ENCODE peak calls at places on chromosomes 7 and 10, in four cellular contexts. H, S, X and A are unnamed samples. For H3K36me3 and H3K4me1, the result is how much of the 10 kb centered on the place peaks cover.

GRCh38 chr10:15201589-15202300 is 33.3 kb upstream of the NMT2 start:
- DNase-seq in X (no peak), H (peak), S (no peak), A (no peak)

GRCh38 chr7:102080371-102081243 is 206.1 kb upstream of the SH2B2 start:
- DNase-seq in H (no peak), S (no peak), X (no peak), A (peak)

GRCh38 chr7:56078196-56078595 is 14.1 kb downstream of the SUMF2 start:
- DNase-seq in H (no peak), X (no peak), S (no peak), A (no peak)

GRCh38 chr7:89757910-89758309 is 396.4 kb upstream of the STEAP1 start:
- DNase-seq in X (no peak), S (no peak), H (no peak), A (no peak)

GRCh38 chr10:15742831-15743230 is 23.1 kb upstream of the ITGA8 start:
- DNase-seq in S (no peak), H (no peak), X (no peak), A (no peak)

GRCh38 chr10:71587941-71588573 is 131.5 kb downstream of the C10orf105 start:
- DNase-seq in X (no peak), H (no peak), S (no peak), A (no peak)

GRCh38 chr10:25725917-25726716 is 207.9 kb upstream of the MYO3A start:
- DNase-seq in X (peak), H (peak), S (no peak), A (no peak)

GRCh38 chr7:17406756-17407155 is 108.3 kb downstream of the AHR start:
- DNase-seq in S (no peak), X (no peak), H (no peak), A (no peak)

GRCh38 chr7:55075464-55075971 is 56.7 kb downstream of the EGFR start:
- DNase-seq in H (no peak), S (no peak), X (no peak), A (peak)

GRCh38 chr10:24444337-24444736 is 235.4 kb downstream of the KIAA1217 start:
- DNase-seq in X (no peak), S (no peak), H (no peak), A (no peak)

GRCh38 chr10:95536017-95536416 is 25.2 kb downstream of the SORBS1 start:
- DNase-seq in H (no peak), X (no peak), S (no peak), A (no peak)

GRCh38 chr10:129864601-129865126 is 99.4 kb downstream of the EBF3 start:
- DNase-seq in S (no peak), H (no peak), X (no peak), A (no peak)

GRCh38 chr7:41503438-41503837 is 199.5 kb downstream of the INHBA start:
- DNase-seq in X (no peak), S (no peak), H (no peak), A (no peak)

GRCh38 chr7:70480913-70481579 is 650.9 kb upstream of the GALNT17 start:
- DNase-seq in S (no peak), X (no peak), H (no peak), A (no peak)

GRCh38 chr10:101467286-101467770 is 113.4 kb downstream of the BTRC start:
- DNase-seq in H (peak), X (peak), S (no peak), A (no peak)

GRCh38 chr10:72075184-72076115 is 12.9 kb downstream of the SPOCK2 start:
- DNase-seq in S (no peak), X (no peak), H (no peak), A (no peak)

GRCh38 chr7:151832138-151832537 is 44.8 kb downstream of the PRKAG2 start:
- DNase-seq in H (no peak), S (no peak), X (no peak), A (no peak)

GRCh38 chr7:101900103-101900502 is 82.7 kb downstream of the CUX1 start:
- DNase-seq in X (peak), S (no peak), H (no peak), A (no peak)

GRCh38 chr10:104253106-104253505 is 1.6 kb upstream of the GSTO1 start:
- DNase-seq in H (no peak), X (no peak), S (no peak), A (no peak)

GRCh38 chr7:102469972-102470825 is 5.4 kb downstream of the LRWD1 start:
- DNase-seq in S (peak), X (no peak), H (no peak), A (peak)

GRCh38 chr7:155749578-155749977 is 62.7 kb downstream of the SHH start:
- DNase-seq in X (no peak), H (no peak), S (no peak), A (no peak)
- H3K36me3 ChIP-seq in X (under half), H (under half), S (under half), A (under half)

DNA sequence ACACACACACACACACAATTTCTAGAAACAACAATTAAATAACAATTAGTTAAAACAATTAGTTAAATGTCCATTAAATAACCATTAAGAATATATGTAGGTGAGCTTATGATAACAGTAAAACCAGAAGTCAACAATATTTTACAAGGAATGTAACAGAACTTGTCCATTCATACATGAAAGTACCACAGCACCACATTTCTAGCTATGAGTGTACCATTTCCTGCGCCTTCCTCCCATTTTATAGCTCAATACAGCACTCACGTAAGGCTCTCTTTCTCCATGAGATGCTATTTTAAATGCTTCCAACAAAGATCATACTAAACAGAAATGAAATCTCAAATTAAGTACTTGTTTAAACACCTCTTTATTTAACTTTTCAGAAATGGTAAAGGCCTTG is 367.3 kb upstream of the ZWINT start:
- DNase-seq in X (no peak), H (no peak), S (no peak), A (no peak)
- TF ChIP-seq POLR2AphosphoS5 in X (no peak), H (no peak), S (no peak), A (no peak)

DNA sequence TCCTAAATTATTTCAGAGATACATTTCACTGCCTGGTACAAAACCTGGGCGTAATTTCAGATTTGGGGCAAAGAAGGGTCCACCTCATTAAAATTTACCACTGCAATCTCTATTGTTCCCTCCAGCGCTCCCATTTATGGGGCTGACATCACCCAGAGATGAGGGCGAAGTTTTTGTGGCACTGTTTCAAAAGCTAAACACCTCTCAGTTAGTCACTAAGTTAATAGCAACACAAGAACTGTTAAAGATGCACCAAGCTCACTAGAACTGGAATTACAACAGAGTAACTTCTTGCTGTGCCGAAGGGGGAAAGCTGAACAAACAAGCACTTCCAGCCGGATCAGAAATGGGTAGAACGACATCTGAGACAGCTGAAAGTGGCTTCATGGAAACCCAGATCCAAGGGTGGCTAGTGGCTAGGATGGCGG is 179.4 kb downstream of the GATA3 start:
- DNase-seq in S (no peak), X (no peak), H (no peak), A (no peak)
- H3K4me1 ChIP-seq in S (under half), X (under half), H (under half), A (under half)

GRCh38 chr7:129764685-129765084 is 153.2 kb downstream of the NRF1 start:
- DNase-seq in X (no peak), H (no peak), S (no peak), A (no peak)

GRCh38 chr7:129768614-129769399 is 157.3 kb downstream of the NRF1 start:
- DNase-seq in X (no peak), H (no peak), S (no peak), A (no peak)

GRCh38 chr7:129765352-129765751 is 153.8 kb downstream of the NRF1 start:
- DNase-seq in X (no peak), S (no peak), H (no peak), A (no peak)

GRCh38 chr7:129769400-129769774 is 157.9 kb downstream of the NRF1 start:
- DNase-seq in X (no peak), S (no peak), H (no peak), A (no peak)

DNA sequence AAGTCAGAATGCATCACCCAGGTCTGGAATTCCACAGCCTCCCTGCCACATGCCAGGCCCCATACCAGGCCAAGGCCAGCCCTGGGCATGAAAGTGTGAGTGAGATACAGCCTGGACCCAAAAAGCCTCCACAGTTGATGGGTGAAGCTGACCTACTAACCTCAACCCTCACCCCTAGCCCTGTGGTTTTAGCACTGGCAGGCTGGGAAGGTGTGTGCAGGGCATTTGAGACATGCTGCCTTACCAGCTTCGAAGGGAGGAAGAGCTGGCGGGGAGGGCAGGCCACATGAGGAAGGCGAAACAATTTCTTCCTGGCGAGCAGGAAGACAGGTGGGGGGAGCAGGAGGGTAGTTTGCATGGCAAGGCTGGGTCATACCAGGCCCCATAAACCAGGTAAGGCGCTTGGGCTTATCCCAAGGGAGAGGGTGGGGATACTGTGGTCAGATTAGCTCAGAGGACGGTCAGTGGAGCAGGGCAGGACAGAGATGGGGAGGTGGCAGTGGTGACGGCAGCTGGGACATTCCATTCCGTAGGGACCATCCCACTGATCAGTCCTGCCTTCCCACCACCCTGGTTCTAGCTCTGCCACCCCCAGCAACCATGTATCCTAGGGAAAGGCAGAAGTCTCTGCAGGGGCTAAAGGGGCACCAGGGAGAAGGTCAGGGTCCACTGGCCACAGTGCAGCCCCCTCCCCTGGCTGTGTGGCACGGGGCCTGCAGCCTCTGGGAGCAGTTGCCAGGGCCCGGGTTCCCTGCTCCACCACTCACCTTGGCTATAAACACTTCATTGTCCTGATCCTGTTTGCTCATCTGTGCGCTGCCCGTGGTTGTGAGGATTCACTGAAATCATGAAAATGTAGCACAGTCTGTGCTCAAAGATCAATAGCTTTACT is 155.8 kb downstream of the NRF1 start:
- DNase-seq in X (peak), S (no peak), H (no peak), A (no peak)
- H3K36me3 ChIP-seq in X (under half), S (under half), H (under half), A (under half)